ENCODE peak calls at places on chromosomes 16 and 17, in seven cellular contexts. C is HCT116, J is K562, P is HepG2, L is SK-N-SH, M is GM12878, G is H1. D is an unnamed sample.

GRCh38 chr17:57869599-57870282 is 19.9 kb upstream of the MRPS23 start:
- DNase-seq in J (no peak), L (no peak), M (no peak), G (no peak), C (no peak), P (no peak), D (no peak)

GRCh38 chr16:17510532-17510931 is 39.8 kb upstream of the XYLT1 start:
- DNase-seq in C (no peak), M (no peak), G (no peak), P (no peak), L (no peak), J (no peak), D (no peak)

GRCh38 chr17:78817123-78817522 is 23.5 kb downstream of the USP36 start:
- DNase-seq in C (no peak), L (no peak), P (no peak), M (no peak), G (no peak), J (no peak), D (peak; percentile 17)

GRCh38 chr17:48194097-48194550 is 86.6 kb downstream of the SNX11 start:
- DNase-seq in P (no peak), J (no peak), G (no peak), C (peak; percentile 89), L (no peak), M (no peak), D (no peak)

GRCh38 chr17:20276430-20276829 is 190.9 kb downstream of the LGALS9B start:
- DNase-seq in L (no peak), J (no peak), P (no peak), C (no peak), M (no peak), G (no peak), D (no peak)

GRCh38 chr16:65895906-65896305 is 470.6 kb upstream of the CDH5 start:
- DNase-seq in J (no peak), C (no peak), G (no peak), M (no peak), L (no peak), P (no peak), D (no peak)

GRCh38 chr17:69651921-69652320 is 237.4 kb downstream of the MAP2K6 start:
- DNase-seq in G (no peak), C (no peak), J (no peak), M (no peak), L (no peak), P (no peak), D (no peak)

GRCh38 chr17:79090503-79091372 is 16.1 kb downstream of the ENGASE start:
- DNase-seq in P (peak; percentile 28), J (no peak), M (no peak), G (no peak), C (no peak), L (no peak), D (no peak)

GRCh38 chr16:31764103-31764502 is 109.5 kb upstream of the ZNF267 start:
- DNase-seq in G (no peak), C (no peak), J (no peak), L (no peak), P (no peak), M (no peak), D (no peak)

GRCh38 chr17:2120550-2121335 is 65.8 kb downstream of the HIC1 start:
- DNase-seq in L (no peak), C (no peak), G (no peak), M (no peak), P (no peak), J (no peak), D (no peak)

GRCh38 chr17:56879280-56879679 is 34.6 kb downstream of the TRIM25 start:
- DNase-seq in M (no peak), C (no peak), G (no peak), J (no peak), L (no peak), P (no peak), D (no peak)

GRCh38 chr17:80783971-80784370 is 207.7 kb upstream of the CHMP6 start:
- DNase-seq in M (no peak), J (no peak), C (no peak), P (no peak), G (no peak), L (no peak), D (no peak)

GRCh38 chr16:20799599-20799998 is 6.7 kb downstream of the ERI2 start:
- DNase-seq in M (no peak), L (no peak), P (peak; percentile 18), G (no peak), J (peak; percentile 22), C (peak; percentile 6), D (peak; percentile 26)

GRCh38 chr16:81932668-81933067 is 78.6 kb downstream of the SDR42E1 start:
- DNase-seq in G (no peak), P (no peak), L (no peak), C (no peak), M (no peak), J (no peak), D (no peak)

GRCh38 chr16:17305694-17306093 is 165.1 kb downstream of the XYLT1 start:
- DNase-seq in P (no peak), L (no peak), M (peak; percentile 48), J (no peak), G (no peak), C (no peak), D (no peak)

GRCh38 chr17:42286411-42287295 is 1.6 kb upstream of the STAT5A start:
- DNase-seq in C (no peak), J (no peak), M (no peak), P (no peak), G (no peak), L (peak; percentile 16), D (no peak)

GRCh38 chr16:68397710-68398171 is 50.6 kb downstream of the SMPD3 start:
- DNase-seq in P (no peak), M (no peak), G (no peak), L (no peak), J (no peak), C (no peak), D (no peak)

GRCh38 chr17:67469208-67469980 is 92.3 kb downstream of the PITPNC1 start:
- DNase-seq in P (peak; percentile 36), G (no peak), J (no peak), C (no peak), M (no peak), L (peak; percentile 84), D (peak; percentile 39)

GRCh38 chr16:88013091-88013609 is 61.9 kb downstream of the BANP start:
- DNase-seq in G (no peak), J (no peak), L (no peak), M (no peak), C (no peak), P (no peak), D (no peak)

GRCh38 chr16:374616-374926 is 4.2 kb upstream of the MRPL28 start:
- DNase-seq in G (no peak), P (no peak), M (no peak), C (no peak), J (no peak), L (no peak), D (no peak)

GRCh38 chr17:59427996-59428395 is 96.5 kb downstream of the YPEL2 start:
- DNase-seq in J (no peak), M (no peak), L (no peak), G (no peak), C (no peak), P (no peak), D (no peak)

GRCh38 chr16:87569601-87570559 is 32.4 kb upstream of the JPH3 start:
- DNase-seq in J (no peak), M (no peak), C (no peak), G (no peak), L (peak; percentile 79), P (no peak), D (no peak)

GRCh38 chr17:68248199-68248825 is 469 bp downstream of the AMZ2 start:
- DNase-seq in G (no peak), J (no peak), C (no peak), L (no peak), P (no peak), M (no peak), D (peak; percentile 38)

GRCh38 chr17:65572581-65573282 is 11.3 kb upstream of the AXIN2 start:
- DNase-seq in M (no peak), G (peak; percentile 96), C (no peak), J (no peak), P (peak; percentile 68), L (no peak), D (no peak)

GRCh38 chr16:3671424-3671823 is 16.9 kb downstream of the DNASE1 start:
- DNase-seq in M (no peak), C (no peak), J (no peak), P (no peak), G (no peak), L (no peak), D (no peak)

GRCh38 chr17:76537288-76537577 is 276 bp downstream of the CYGB start:
- DNase-seq in P (no peak), C (no peak), J (no peak), L (peak; percentile 87), M (no peak), G (no peak), D (peak; percentile 42)

GRCh38 chr16:50704245-50704644 is 10.8 kb downstream of the NOD2 start:
- DNase-seq in P (no peak), L (no peak), C (no peak), G (no peak), M (no peak), J (no peak), D (no peak)

DNA sequence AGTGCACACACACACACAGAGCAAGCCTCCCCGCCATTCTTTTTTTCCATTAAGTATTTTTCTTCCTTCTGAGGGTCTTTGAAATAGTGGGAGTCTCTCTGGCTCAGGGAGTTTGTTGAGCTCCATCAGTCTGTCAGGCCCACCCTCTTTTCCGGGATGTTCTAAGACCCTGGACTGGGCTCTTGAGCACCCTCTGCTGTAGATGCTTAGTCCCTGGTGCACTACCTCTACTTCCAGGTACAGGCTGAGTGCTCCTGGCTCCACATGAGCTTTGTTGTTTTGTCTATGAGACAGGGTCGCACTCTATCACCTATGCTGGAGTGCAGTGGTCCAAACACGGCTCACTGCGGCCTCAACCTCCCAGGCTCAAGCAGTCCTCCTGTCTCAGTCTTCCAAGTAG is 20.7 kb downstream of the LIMD2 start:
- DNase-seq in P (no peak), C (no peak), M (no peak), L (no peak), G (no peak), J (no peak), D (no peak)
- TF ChIP-seq JUND in P (no peak), C (no peak), M (no peak), L (no peak), G (no peak), J (no peak), D (no peak)

GRCh38 chr16:2452650-2453049 is 7.3 kb upstream of the TEDC2 start:
- DNase-seq in P (no peak), C (no peak), J (no peak), L (no peak), G (no peak), M (no peak), D (no peak)
- TF ChIP-seq JUND in P (no peak), C (no peak), J (no peak), L (no peak), G (no peak), M (no peak), D (no peak)

GRCh38 chr17:72152392-72152727 is 31.5 kb downstream of the SOX9 start:
- DNase-seq in G (no peak), J (no peak), C (no peak), M (no peak), L (no peak), P (no peak), D (no peak)
- TF ChIP-seq JUND in G (no peak), J (no peak), C (no peak), M (no peak), L (no peak), P (no peak), D (no peak)

DNA sequence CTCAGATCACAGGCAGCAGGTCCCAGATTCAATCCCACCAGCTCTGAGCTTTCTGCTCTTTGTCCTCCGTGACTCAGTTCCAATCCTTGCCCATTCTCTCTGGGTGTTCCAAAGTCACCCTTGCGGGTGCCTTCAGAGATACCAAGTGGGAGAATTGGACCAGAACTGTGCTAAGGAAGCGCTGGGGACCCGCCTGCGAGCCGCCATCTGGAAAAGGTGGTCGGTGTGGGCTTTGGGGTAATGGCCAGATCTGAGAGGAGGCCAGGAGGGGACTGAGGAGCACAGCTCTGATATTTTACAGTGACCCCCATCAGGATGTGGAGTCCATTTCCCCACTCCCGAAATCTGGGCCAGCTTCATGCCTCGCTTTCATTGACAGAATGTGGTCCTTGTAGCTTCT is 152.6 kb downstream of the SDK2 start:
- DNase-seq in L (peak; percentile 21), C (no peak), M (no peak), G (no peak), J (no peak), P (no peak), D (no peak)
- TF ChIP-seq JUND in L (no peak), C (no peak), M (no peak), G (no peak), J (no peak), P (no peak), D (no peak)

D was measured in T47D.